ENCODE peak calls at places on chromosomes 6 and 20, in five cellular contexts. W is upper lobe of left lung, C is GM12878, U is HepG2, E is K562. P is an unnamed sample.

GRCh38 chr6:16450285-16450684 is 211.9 kb downstream of the GMPR start:
- ATAC-seq in W (no peak), C (no peak), U (no peak), E (no peak), P (no peak)

GRCh38 chr20:53216856-53217576 is 244.9 kb downstream of the TSHZ2 start:
- ATAC-seq in W (peak), C (peak), U (peak), E (peak), P (peak)

GRCh38 chr6:151215999-151216398 is 23.8 kb upstream of the AKAP12 start:
- ATAC-seq in W (no peak), C (no peak), U (peak), E (no peak), P (no peak)

GRCh38 chr6:63066053-63066704 is 145.1 kb upstream of the FKBP1C start:
- ATAC-seq in W (no peak), C (peak), U (peak), E (no peak), P (no peak)

GRCh38 chr6:16595514-16595913 is 165.7 kb downstream of the ATXN1 start:
- ATAC-seq in W (no peak), C (no peak), U (no peak), E (no peak), P (no peak)

GRCh38 chr6:55456016-55456415 is 123.0 kb downstream of the HMGCLL1 start:
- ATAC-seq in W (no peak), C (no peak), U (no peak), E (no peak), P (no peak)

GRCh38 chr20:31587545-31588389 is 17.3 kb upstream of the ID1 start:
- ATAC-seq in W (peak), C (peak), U (peak), E (peak), P (peak)

GRCh38 chr6:41587223-41587879 is 41.2 kb downstream of the FOXP4 start:
- ATAC-seq in W (no peak), C (no peak), U (no peak), E (no peak), P (no peak)

GRCh38 chr6:104639671-104640070 is 220.0 kb downstream of the HACE1 start:
- ATAC-seq in W (no peak), C (peak), U (no peak), E (no peak), P (no peak)

GRCh38 chr20:7010584-7010983 is 243.1 kb downstream of the BMP2 start:
- ATAC-seq in W (no peak), C (peak), U (no peak), E (no peak), P (no peak)

GRCh38 chr6:170459451-170459850 is 93.7 kb downstream of the PSMB1 start:
- ATAC-seq in W (no peak), C (peak), U (no peak), E (no peak), P (no peak)

GRCh38 chr6:87070750-87071149 is 24.2 kb downstream of the CGA start:
- ATAC-seq in W (no peak), C (no peak), U (no peak), E (peak), P (no peak)

GRCh38 chr6:15389079-15389758 is 143.3 kb downstream of the JARID2 start:
- ATAC-seq in W (no peak), C (no peak), U (no peak), E (no peak), P (peak)

GRCh38 chr6:157715766-157716171 is 107.3 kb upstream of the SNX9 start:
- ATAC-seq in W (peak), C (no peak), U (peak), E (no peak), P (peak)

GRCh38 chr20:48763183-48764030 is 64.4 kb downstream of the PREX1 start:
- ATAC-seq in W (peak), C (no peak), U (no peak), E (no peak), P (peak)

GRCh38 chr6:106181664-106182418 is 95.7 kb downstream of the PRDM1 start:
- ATAC-seq in W (no peak), C (peak), U (no peak), E (peak), P (no peak)

GRCh38 chr6:104953410-104953953 is 3.4 kb upstream of the LIN28B start:
- ATAC-seq in W (no peak), C (peak), U (no peak), E (peak), P (no peak)

GRCh38 chr6:126118058-126118759 is 131.9 kb downstream of the TRMT11 start:
- ATAC-seq in W (no peak), C (no peak), U (no peak), E (peak), P (no peak)

GRCh38 chr6:152166897-152167296 is 359.4 kb downstream of the ESR1 start:
- ATAC-seq in W (no peak), C (no peak), U (no peak), E (no peak), P (no peak)

GRCh38 chr6:41228616-41229015 is 467 bp downstream of the TREML4 start:
- ATAC-seq in W (peak), C (no peak), U (peak), E (peak), P (no peak)

GRCh38 chr20:7829031-7829430 is 111.2 kb downstream of the HAO1 start:
- ATAC-seq in W (no peak), C (no peak), U (no peak), E (no peak), P (no peak)

GRCh38 chr6:30463651-30464618 is 25.4 kb upstream of the HLA-E start:
- ATAC-seq in W (peak), C (peak), U (peak), E (peak), P (peak)

GRCh38 chr6:44842616-44843015 is 455.1 kb downstream of the CDC5L start:
- ATAC-seq in W (no peak), C (no peak), U (no peak), E (no peak), P (no peak)

GRCh38 chr20:32088759-32089158 is 20.8 kb upstream of the TM9SF4 start:
- ATAC-seq in W (no peak), C (no peak), U (no peak), E (no peak), P (no peak)

DNA sequence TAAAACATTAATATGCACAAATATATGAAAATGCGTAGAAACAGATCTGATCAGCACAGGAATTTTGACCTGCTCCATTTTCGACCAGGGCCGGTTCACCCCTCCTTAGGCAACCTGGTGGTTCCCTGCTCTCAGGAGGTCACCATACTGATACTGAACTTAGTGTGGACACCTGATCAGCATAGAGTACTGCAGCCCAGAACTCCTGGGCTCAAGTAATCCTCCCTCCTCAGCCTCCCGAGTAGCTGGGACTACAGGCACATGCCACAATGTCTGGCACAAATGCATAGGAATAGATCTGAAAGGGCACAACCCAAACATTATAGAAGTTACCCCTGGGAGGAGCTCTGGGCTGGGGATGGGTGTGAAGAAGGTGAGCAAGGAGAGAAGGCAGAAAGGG is 24.7 kb upstream of the DDO start:
- ATAC-seq in W (no peak), C (no peak), U (no peak), E (no peak), P (no peak)
- TF ChIP-seq POLR2AphosphoS5 in W (no peak), C (no peak), U (no peak), E (no peak), P (no peak)

DNA sequence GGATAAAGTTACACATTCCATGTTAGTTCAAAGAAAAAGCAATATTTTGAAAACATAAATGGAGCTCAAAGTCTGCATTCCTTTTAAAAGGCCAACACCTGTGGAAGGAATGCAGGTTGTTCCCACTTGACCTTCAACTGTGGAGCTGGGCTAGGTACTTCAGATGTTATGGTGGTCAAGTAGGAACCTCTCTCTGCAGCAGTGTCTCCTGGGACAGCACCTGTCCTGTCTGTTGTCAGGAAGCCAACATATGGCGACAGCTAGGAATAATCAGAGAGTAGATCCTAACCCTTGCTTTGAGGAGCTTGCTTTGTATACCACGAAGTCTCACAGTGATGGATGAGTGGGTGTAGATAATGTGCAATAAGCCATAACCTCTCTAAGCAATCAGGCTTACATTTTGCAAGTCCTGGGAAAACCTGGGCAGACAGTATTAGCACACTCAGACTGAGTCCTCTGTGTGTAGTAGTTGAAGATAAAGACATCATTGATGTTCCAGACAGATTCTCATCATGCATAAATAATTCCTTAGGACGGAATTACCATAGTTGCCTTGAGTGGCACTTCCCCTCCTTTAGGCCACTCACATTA is 347.5 kb downstream of the PRL start:
- ATAC-seq in W (peak), C (no peak), U (peak), E (peak), P (no peak)
- TF ChIP-seq EP300 in W (no peak), C (no peak), U (no peak), E (no peak), P (no peak)

GRCh38 chr6:52691718-52692117 is 20.8 kb downstream of the TMEM14A start:
- ATAC-seq in W (no peak), C (no peak), U (no peak), E (no peak), P (no peak)
- TF ChIP-seq POLR2AphosphoS5 in W (no peak), C (no peak), U (no peak), E (no peak), P (no peak)

DNA sequence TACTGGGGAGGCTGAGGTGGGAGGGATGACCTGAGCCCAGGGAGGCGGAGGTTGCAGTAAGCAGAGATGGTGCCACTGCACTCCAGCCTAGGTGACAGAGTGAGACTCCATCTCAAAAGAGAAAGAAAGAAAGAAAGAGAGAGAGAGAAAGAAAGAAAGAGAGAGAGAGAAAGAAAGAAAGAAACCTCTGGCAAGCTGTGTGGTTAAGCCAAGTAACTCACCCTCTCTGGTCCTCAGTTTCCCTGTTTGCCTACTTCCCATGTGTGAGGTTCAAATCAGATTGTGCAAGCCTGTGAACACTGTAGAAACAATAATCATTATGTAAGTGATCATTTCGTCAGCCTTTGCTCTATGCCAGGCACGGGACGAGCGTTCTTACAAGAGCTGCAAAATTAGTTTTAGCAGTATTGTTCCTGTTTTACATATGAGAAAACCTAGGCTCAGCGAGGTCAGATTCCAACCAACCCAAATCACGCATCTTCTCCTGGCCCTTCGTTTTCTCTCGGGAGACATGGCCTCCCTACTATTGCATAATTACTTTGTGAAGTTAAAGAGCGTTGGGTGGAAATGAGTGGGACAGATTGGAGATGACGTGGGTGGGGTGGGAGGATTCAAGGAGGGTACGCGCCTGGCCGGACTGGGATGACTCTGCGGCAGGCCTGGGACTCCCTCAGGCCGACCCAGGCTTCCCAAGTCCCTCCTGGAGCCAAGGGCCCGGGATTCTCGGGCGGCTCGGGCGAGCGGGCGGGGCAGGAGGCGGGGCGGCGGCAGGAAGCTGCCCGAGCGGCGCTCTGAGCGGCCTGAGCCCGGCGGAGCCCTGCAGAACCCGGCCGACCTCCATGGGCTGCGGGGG is at the start of gene SNX21:
- ATAC-seq in W (peak), C (peak), U (peak), E (peak), P (peak)
- TF ChIP-seq EP300 in W (no peak), C (no peak), U (no peak), E (no peak), P (no peak)

DNA sequence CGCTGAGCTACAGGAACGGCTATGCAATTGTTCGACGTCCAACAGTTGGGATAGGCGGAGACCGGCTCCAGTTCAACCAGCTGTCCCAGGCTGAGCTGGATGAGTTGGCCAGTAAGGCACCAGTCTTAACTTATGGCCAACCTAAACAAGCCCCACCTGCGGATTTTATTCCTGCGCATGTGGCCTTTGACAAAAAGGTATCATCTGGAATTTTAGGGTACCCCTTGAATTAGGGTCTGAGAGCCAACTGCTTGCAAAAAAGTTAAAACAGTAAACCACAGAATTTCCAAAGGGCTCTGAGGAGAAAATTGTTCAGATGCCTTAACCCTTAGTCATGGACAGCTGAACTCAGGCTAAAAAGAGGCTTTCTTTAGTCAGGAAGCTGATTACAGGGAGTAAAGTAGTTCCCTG is 3.8 kb downstream of the EFHC1 start:
- ATAC-seq in W (no peak), C (no peak), U (no peak), E (no peak), P (no peak)
- TF ChIP-seq POLR2AphosphoS5 in W (no peak), C (no peak), U (no peak), E (no peak), P (no peak)

GRCh38 chr6:75368151-75368779 is 83.7 kb upstream of the TMEM30A start:
- ATAC-seq in W (peak), C (peak), U (peak), E (peak), P (peak)
- TF ChIP-seq EP300 in W (no peak), C (no peak), U (no peak), E (no peak), P (no peak)

GRCh38 chr20:4603724-4604123 is 118.0 kb upstream of the PRND start:
- ATAC-seq in W (no peak), C (no peak), U (no peak), E (no peak), P (no peak)
- TF ChIP-seq POLR2AphosphoS5 in W (no peak), C (no peak), U (no peak), E (no peak), P (peak)

DNA sequence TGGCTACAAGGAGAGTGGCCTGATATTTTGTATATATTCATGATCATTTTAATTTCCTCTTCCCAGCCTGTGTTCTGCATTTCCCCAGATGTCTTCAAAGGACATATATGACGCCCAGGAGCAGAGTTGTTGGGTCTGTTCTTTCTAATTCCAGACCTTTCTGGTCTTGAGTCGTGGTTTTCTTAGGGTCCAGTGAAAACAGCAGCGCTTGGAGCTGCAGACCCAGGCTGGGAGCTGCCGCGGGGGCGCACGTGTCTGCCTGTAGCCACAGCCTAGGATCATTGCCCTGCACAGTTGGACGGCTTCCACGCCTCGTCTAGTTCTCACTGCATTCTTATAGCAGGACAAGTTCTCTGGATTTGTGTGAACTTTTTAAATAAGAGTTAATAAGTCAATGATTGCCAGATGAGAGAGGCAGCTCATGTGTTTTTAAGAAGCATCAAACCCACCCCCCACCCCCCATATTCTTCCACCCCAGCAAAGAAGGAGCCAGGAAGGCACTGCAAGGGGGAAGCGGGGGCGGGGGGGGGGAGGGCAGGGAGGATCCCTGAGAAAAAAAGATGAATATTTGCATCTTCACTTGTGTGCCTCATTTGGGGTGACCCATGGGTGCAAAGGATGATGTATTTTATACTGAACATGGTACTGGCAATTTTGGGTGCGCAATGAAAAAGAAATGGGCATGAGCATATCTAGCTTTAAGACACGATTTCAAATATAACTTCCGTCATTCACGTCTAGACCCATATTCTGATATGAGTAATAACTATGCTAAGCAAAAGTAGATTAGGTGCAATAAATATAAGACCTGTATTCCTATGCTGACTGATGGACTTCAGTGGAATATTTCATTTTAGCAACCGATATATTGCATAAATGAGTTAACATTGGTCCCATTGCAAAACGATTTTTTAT is 160.0 kb downstream of the TBXT start:
- ATAC-seq in W (no peak), C (no peak), U (no peak), E (no peak), P (no peak)
- TF ChIP-seq EP300 in W (no peak), C (no peak), U (no peak), E (no peak), P (no peak)

GRCh38 chr6:3281669-3282460 is 23.1 kb downstream of the PSMG4 start:
- ATAC-seq in W (no peak), C (no peak), U (no peak), E (no peak), P (peak)
- TF ChIP-seq POLR2AphosphoS5 in W (no peak), C (no peak), U (no peak), E (no peak), P (peak)

P was measured in gastroesophageal sphincter.